ENCODE peak calls at places on chromosomes 3 and 15, in eight cellular contexts. S is HEK293T; Z is activated effector memory CD4-positive, alpha-beta T cell treated with anti-CD3 and anti-CD28 coated beads, Interleukin-2, amount 50 U/mL, for 16 hours; A is activated naive CD8-positive, alpha-beta T cell treated with anti-CD3 and anti-CD28 coated beads for 36 hours; U is stimulated activated naive B cell treated with anti-CD40 and anti-IgM and Interleukin-4, amounts not matched to agents 10 μg/mL and 1 μg/mL and 100 μg/mL, for 72 hours; C is psoas muscle; J is H4; R is GM12865. X is an unnamed sample.

GRCh38 chr15:58139631-58140522 is 1.7 kb downstream of the AQP9 start:
- DNase-seq in S (no peak), Z (no peak), A (no peak), U (no peak), C (no peak), J (no peak), R (no peak), X (no peak)

GRCh38 chr3:183455064-183455463 is 26.6 kb upstream of the MCF2L2 start:
- DNase-seq in S (no peak), Z (no peak), A (no peak), U (no peak), C (no peak), J (no peak), R (no peak), X (no peak)

GRCh38 chr15:45224596-45225217 is 27.3 kb upstream of the SLC28A2 start:
- DNase-seq in S (no peak), Z (no peak), A (no peak), U (no peak), C (no peak), J (no peak), R (no peak), X (no peak)

GRCh38 chr3:104561324-104561723 is 805.4 kb upstream of the ALCAM start:
- DNase-seq in S (no peak), Z (no peak), A (no peak), U (no peak), C (no peak), J (no peak), R (peak; percentile 7), X (no peak)

GRCh38 chr3:30948436-30948835 is 54.0 kb upstream of the GADL1 start:
- DNase-seq in S (no peak), Z (no peak), A (no peak), U (no peak), C (no peak), J (no peak), R (no peak), X (no peak)

GRCh38 chr3:147132168-147132567 is 274.2 kb downstream of the ZIC4 start:
- DNase-seq in S (no peak), Z (no peak), A (no peak), U (no peak), C (no peak), J (no peak), R (no peak), X (no peak)

GRCh38 chr15:31271706-31272557 is 54.7 kb upstream of the KLF13 start:
- DNase-seq in S (no peak), Z (peak; percentile 57), A (no peak), U (no peak), C (peak; percentile 31), J (no peak), R (no peak), X (no peak)

GRCh38 chr3:42024578-42025387 is 62.9 kb upstream of the ULK4 start:
- DNase-seq in S (no peak), Z (no peak), A (no peak), U (no peak), C (no peak), J (no peak), R (no peak), X (no peak)

GRCh38 chr3:154143873-154144272 is 22.7 kb downstream of the ARHGEF26 start:
- DNase-seq in S (no peak), Z (no peak), A (no peak), U (no peak), C (no peak), J (no peak), R (no peak), X (no peak)

GRCh38 chr3:130014526-130014925 is 40.0 kb downstream of the TRH start:
- DNase-seq in S (no peak), Z (no peak), A (no peak), U (no peak), C (no peak), J (no peak), R (no peak), X (no peak)

GRCh38 chr3:188627652-188628051 is 473.7 kb downstream of the LPP start:
- DNase-seq in S (no peak), Z (no peak), A (no peak), U (no peak), C (no peak), J (peak; percentile 44), R (no peak), X (no peak)

GRCh38 chr3:136790786-136791185 is 28.1 kb upstream of the SLC35G2 start:
- DNase-seq in S (no peak), Z (no peak), A (no peak), U (no peak), C (no peak), J (no peak), R (no peak), X (no peak)

GRCh38 chr3:158679547-158680000 is 7.1 kb upstream of the LXN start:
- DNase-seq in S (no peak), Z (no peak), A (no peak), U (no peak), C (no peak), J (no peak), R (no peak), X (peak; percentile 87)